ENCODE peak calls at places on chromosome 9, in seven cellular contexts. One of them, this sample, is unnamed.

GRCh38 chr9:13412323-13412722 is 132.8 kb upstream of the MPDZ start:
- DNase-seq in HCT116: no peak
- DNase-seq in HepG2: no peak
- DNase-seq in SK-N-SH: no peak
- DNase-seq in GM12878: no peak
- DNase-seq in K562: no peak
- DNase-seq in H1: no peak
- DNase-seq in this sample: no peak

GRCh38 chr9:81414836-81415235 is 274.5 kb downstream of the TLE1 start:
- DNase-seq in HCT116: no peak
- DNase-seq in HepG2: no peak
- DNase-seq in SK-N-SH: no peak
- DNase-seq in GM12878: no peak
- DNase-seq in K562: no peak
- DNase-seq in H1: no peak
- DNase-seq in this sample: no peak

GRCh38 chr9:111622626-111623025 is 8.5 kb upstream of the DNAJC25 start:
- DNase-seq in HCT116: no peak
- DNase-seq in HepG2: peak
- DNase-seq in SK-N-SH: no peak
- DNase-seq in GM12878: no peak
- DNase-seq in K562: no peak
- DNase-seq in H1: no peak
- DNase-seq in this sample: no peak

GRCh38 chr9:132794730-132795380 is 83.2 kb downstream of the AK8 start:
- DNase-seq in HCT116: no peak
- DNase-seq in HepG2: no peak
- DNase-seq in SK-N-SH: no peak
- DNase-seq in GM12878: no peak
- DNase-seq in K562: peak
- DNase-seq in H1: no peak
- DNase-seq in this sample: no peak

GRCh38 chr9:77764894-77765780 is 117.0 kb upstream of the GNA14 start:
- DNase-seq in HCT116: peak
- DNase-seq in HepG2: peak
- DNase-seq in SK-N-SH: peak
- DNase-seq in GM12878: no peak
- DNase-seq in K562: no peak
- DNase-seq in H1: no peak
- DNase-seq in this sample: no peak

GRCh38 chr9:89576404-89576824 is 28.4 kb upstream of the GADD45G start:
- DNase-seq in HCT116: peak
- DNase-seq in HepG2: peak
- DNase-seq in SK-N-SH: peak
- DNase-seq in GM12878: no peak
- DNase-seq in K562: peak
- DNase-seq in H1: no peak
- DNase-seq in this sample: peak

GRCh38 chr9:134455537-134455936 is 129.3 kb downstream of the RXRA start:
- DNase-seq in HCT116: no peak
- DNase-seq in HepG2: no peak
- DNase-seq in SK-N-SH: no peak
- DNase-seq in GM12878: no peak
- DNase-seq in K562: no peak
- DNase-seq in H1: no peak
- DNase-seq in this sample: no peak

GRCh38 chr9:12740845-12741244 is 34.0 kb upstream of the LURAP1L start:
- DNase-seq in HCT116: no peak
- DNase-seq in HepG2: no peak
- DNase-seq in SK-N-SH: no peak
- DNase-seq in GM12878: no peak
- DNase-seq in K562: no peak
- DNase-seq in H1: no peak
- DNase-seq in this sample: no peak

GRCh38 chr9:124180557-124180956 is 77.2 kb upstream of the NEK6 start:
- DNase-seq in HCT116: no peak
- DNase-seq in HepG2: no peak
- DNase-seq in SK-N-SH: peak
- DNase-seq in GM12878: no peak
- DNase-seq in K562: no peak
- DNase-seq in H1: no peak
- DNase-seq in this sample: peak

GRCh38 chr9:9003184-9003583 is 1203.6 kb upstream of the DMAC1 start:
- DNase-seq in HCT116: no peak
- DNase-seq in HepG2: peak
- DNase-seq in SK-N-SH: peak
- DNase-seq in GM12878: no peak
- DNase-seq in K562: no peak
- DNase-seq in H1: no peak
- DNase-seq in this sample: peak

GRCh38 chr9:2655411-2655901 is 33.9 kb downstream of the VLDLR start:
- DNase-seq in HCT116: no peak
- DNase-seq in HepG2: no peak
- DNase-seq in SK-N-SH: no peak
- DNase-seq in GM12878: no peak
- DNase-seq in K562: no peak
- DNase-seq in H1: no peak
- DNase-seq in this sample: peak

GRCh38 chr9:37956423-37956820 is 52.5 kb upstream of the SLC25A51 start:
- DNase-seq in HCT116: no peak
- DNase-seq in HepG2: no peak
- DNase-seq in SK-N-SH: no peak
- DNase-seq in GM12878: no peak
- DNase-seq in K562: no peak
- DNase-seq in H1: no peak
- DNase-seq in this sample: no peak

GRCh38 chr9:129910628-129911567 is 75.6 kb downstream of the USP20 start:
- DNase-seq in HCT116: peak
- DNase-seq in HepG2: no peak
- DNase-seq in SK-N-SH: no peak
- DNase-seq in GM12878: no peak
- DNase-seq in K562: peak
- DNase-seq in H1: no peak
- DNase-seq in this sample: no peak

GRCh38 chr9:1337169-1337568 is 287.0 kb downstream of the DMRT2 start:
- DNase-seq in HCT116: no peak
- DNase-seq in HepG2: no peak
- DNase-seq in SK-N-SH: no peak
- DNase-seq in GM12878: no peak
- DNase-seq in K562: no peak
- DNase-seq in H1: peak
- DNase-seq in this sample: peak

GRCh38 chr9:87422999-87423398 is 74.7 kb upstream of the DAPK1 start:
- DNase-seq in HCT116: no peak
- DNase-seq in HepG2: no peak
- DNase-seq in SK-N-SH: no peak
- DNase-seq in GM12878: no peak
- DNase-seq in K562: no peak
- DNase-seq in H1: no peak
- DNase-seq in this sample: peak
- TF ChIP-seq JUND in HCT116: no peak
- TF ChIP-seq JUND in HepG2: no peak
- TF ChIP-seq JUND in SK-N-SH: no peak
- TF ChIP-seq JUND in GM12878: no peak
- TF ChIP-seq JUND in K562: no peak
- TF ChIP-seq JUND in H1: no peak
- TF ChIP-seq JUND in this sample: no peak

GRCh38 chr9:88106492-88106891 is 31.8 kb downstream of the SPATA31C2 start:
- DNase-seq in HCT116: peak
- DNase-seq in HepG2: no peak
- DNase-seq in SK-N-SH: peak
- DNase-seq in GM12878: no peak
- DNase-seq in K562: no peak
- DNase-seq in H1: no peak
- DNase-seq in this sample: peak
- TF ChIP-seq JUND in HCT116: no peak
- TF ChIP-seq JUND in HepG2: no peak
- TF ChIP-seq JUND in SK-N-SH: no peak
- TF ChIP-seq JUND in GM12878: no peak
- TF ChIP-seq JUND in K562: no peak
- TF ChIP-seq JUND in H1: no peak
- TF ChIP-seq JUND in this sample: no peak

GRCh38 chr9:127503947-127504886 is 52.9 kb downstream of the LRSAM1 start:
- DNase-seq in HCT116: peak
- DNase-seq in HepG2: peak
- DNase-seq in SK-N-SH: peak
- DNase-seq in GM12878: no peak
- DNase-seq in K562: peak
- DNase-seq in H1: peak
- DNase-seq in this sample: peak
- TF ChIP-seq JUND in HCT116: no peak
- TF ChIP-seq JUND in HepG2: no peak
- TF ChIP-seq JUND in SK-N-SH: no peak
- TF ChIP-seq JUND in GM12878: no peak
- TF ChIP-seq JUND in K562: peak
- TF ChIP-seq JUND in H1: no peak
- TF ChIP-seq JUND in this sample: no peak

DNA sequence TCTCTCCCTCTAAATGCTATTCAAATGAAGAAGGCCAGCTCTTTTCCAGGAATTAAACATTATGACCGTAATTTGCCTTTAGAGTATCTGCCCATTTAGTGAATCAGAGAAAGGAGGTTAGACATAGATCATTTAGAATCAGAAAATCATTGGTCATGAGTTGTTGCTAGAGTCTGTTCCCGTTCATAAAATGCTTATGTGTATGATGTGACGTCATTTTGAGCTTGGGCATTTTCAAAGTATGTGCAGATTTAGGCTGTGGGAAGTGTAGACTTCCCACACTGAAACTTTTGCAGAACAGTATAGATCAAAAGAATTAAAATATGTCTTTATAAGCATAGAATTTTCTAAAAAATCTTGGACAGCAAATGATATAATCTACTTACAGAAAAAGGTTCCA is 162.9 kb downstream of the ALDH1A1 start:
- DNase-seq in HCT116: no peak
- DNase-seq in HepG2: no peak
- DNase-seq in SK-N-SH: no peak
- DNase-seq in GM12878: no peak
- DNase-seq in K562: no peak
- DNase-seq in H1: no peak
- DNase-seq in this sample: no peak
- TF ChIP-seq JUND in HCT116: no peak
- TF ChIP-seq JUND in HepG2: no peak
- TF ChIP-seq JUND in SK-N-SH: no peak
- TF ChIP-seq JUND in GM12878: no peak
- TF ChIP-seq JUND in K562: no peak
- TF ChIP-seq JUND in H1: no peak
- TF ChIP-seq JUND in this sample: no peak

GRCh38 chr9:136969774-136970173 is 7.5 kb upstream of the PTGDS start:
- DNase-seq in HCT116: no peak
- DNase-seq in HepG2: no peak
- DNase-seq in SK-N-SH: no peak
- DNase-seq in GM12878: no peak
- DNase-seq in K562: no peak
- DNase-seq in H1: no peak
- DNase-seq in this sample: no peak
- TF ChIP-seq JUND in HCT116: no peak
- TF ChIP-seq JUND in HepG2: no peak
- TF ChIP-seq JUND in SK-N-SH: no peak
- TF ChIP-seq JUND in GM12878: no peak
- TF ChIP-seq JUND in K562: no peak
- TF ChIP-seq JUND in H1: no peak
- TF ChIP-seq JUND in this sample: no peak

DNA sequence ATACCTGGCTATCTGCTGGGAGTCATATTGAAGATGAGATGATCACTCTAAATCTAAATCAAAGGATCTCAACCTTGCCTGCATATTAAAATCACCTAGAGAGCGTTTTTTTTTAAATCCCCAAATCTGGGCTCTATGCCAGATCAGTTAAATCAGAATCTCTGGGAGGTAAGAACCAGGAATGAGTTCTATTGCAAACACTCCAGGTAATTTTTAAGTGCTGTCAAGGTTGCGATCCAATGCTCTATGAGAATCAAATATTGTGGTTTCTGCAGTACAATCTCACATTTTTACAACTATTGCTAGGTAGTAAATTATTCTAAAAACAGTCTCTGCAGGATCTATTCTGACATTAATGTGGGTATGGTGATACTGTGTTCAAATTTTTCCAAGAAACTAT is 202.3 kb upstream of the OR13F1 start:
- DNase-seq in HCT116: no peak
- DNase-seq in HepG2: no peak
- DNase-seq in SK-N-SH: no peak
- DNase-seq in GM12878: no peak
- DNase-seq in K562: no peak
- DNase-seq in H1: no peak
- DNase-seq in this sample: peak
- TF ChIP-seq JUND in HCT116: no peak
- TF ChIP-seq JUND in HepG2: no peak
- TF ChIP-seq JUND in SK-N-SH: no peak
- TF ChIP-seq JUND in GM12878: no peak
- TF ChIP-seq JUND in K562: no peak
- TF ChIP-seq JUND in H1: no peak
- TF ChIP-seq JUND in this sample: no peak

DNA sequence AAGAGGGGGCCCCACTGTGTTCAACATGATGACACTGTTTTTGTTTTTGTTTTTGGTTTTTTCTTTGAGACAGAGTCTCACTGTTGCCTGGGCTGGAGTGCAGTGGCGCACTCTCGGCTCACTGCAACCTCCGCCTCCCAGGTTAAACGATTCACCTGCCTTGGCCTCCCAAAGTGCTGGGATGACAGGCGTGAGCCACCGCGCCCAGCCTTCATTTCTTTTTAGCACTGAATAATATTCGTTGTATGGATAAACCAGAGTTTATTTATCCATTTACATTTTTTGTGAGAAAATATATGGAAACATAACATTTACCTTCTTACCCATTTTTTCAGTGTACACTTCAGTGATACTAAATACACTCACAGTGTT is 4.2 kb downstream of the CARD19 start:
- DNase-seq in HCT116: no peak
- DNase-seq in HepG2: no peak
- DNase-seq in SK-N-SH: no peak
- DNase-seq in GM12878: no peak
- DNase-seq in K562: no peak
- DNase-seq in H1: no peak
- DNase-seq in this sample: no peak
- TF ChIP-seq JUND in HCT116: no peak
- TF ChIP-seq JUND in HepG2: no peak
- TF ChIP-seq JUND in SK-N-SH: no peak
- TF ChIP-seq JUND in GM12878: no peak
- TF ChIP-seq JUND in K562: no peak
- TF ChIP-seq JUND in H1: no peak
- TF ChIP-seq JUND in this sample: no peak

DNA sequence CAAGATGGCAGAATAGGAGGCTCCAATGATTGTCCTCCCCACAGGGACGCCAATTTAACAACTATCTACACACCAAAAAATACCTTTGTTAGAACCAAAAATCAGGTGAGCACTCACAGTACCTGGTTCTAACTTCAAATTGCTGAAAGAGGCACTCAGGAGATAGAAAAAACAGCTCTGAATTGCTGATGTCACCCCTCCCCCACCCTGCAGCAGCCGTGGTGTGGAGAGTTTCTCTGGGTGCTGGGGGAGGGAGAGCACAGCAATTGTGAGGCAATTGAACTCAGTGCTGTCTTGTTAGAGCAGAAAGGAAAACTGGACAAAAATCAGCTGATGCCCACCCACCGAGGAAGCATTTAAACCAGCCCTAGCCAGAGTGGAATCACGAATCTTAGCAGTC is 41.8 kb downstream of the TNFSF8 start:
- DNase-seq in HCT116: no peak
- DNase-seq in HepG2: no peak
- DNase-seq in SK-N-SH: no peak
- DNase-seq in GM12878: no peak
- DNase-seq in K562: no peak
- DNase-seq in H1: no peak
- DNase-seq in this sample: no peak
- TF ChIP-seq JUND in HCT116: no peak
- TF ChIP-seq JUND in HepG2: no peak
- TF ChIP-seq JUND in SK-N-SH: no peak
- TF ChIP-seq JUND in GM12878: no peak
- TF ChIP-seq JUND in K562: no peak
- TF ChIP-seq JUND in H1: no peak
- TF ChIP-seq JUND in this sample: no peak

This sample was measured in T47D.